ENCODE peak calls at places on chromosome 14, in six cellular contexts. One of them, this sample, is unnamed.

GRCh38 chr14:55077691-55078151 is 26.3 kb downstream of the MAPK1IP1L start:
- DNase-seq in esophagus squamous epithelium: no peak
- DNase-seq in stomach: peak; percentile 79
- DNase-seq in lower leg skin: peak; percentile 62
- DNase-seq in IMR-90: peak; percentile 32
- DNase-seq in gastrocnemius medialis: no peak
- DNase-seq in this sample: peak; percentile 87

GRCh38 chr14:78530078-78530477 is 359.9 kb downstream of the NRXN3 start:
- DNase-seq in stomach: no peak
- DNase-seq in esophagus squamous epithelium: no peak
- DNase-seq in IMR-90: no peak
- DNase-seq in lower leg skin: no peak
- DNase-seq in gastrocnemius medialis: no peak
- DNase-seq in this sample: no peak

GRCh38 chr14:64572721-64573508 is 23.2 kb downstream of the PPP1R36 start:
- DNase-seq in gastrocnemius medialis: no peak
- DNase-seq in lower leg skin: no peak
- DNase-seq in stomach: no peak
- DNase-seq in IMR-90: peak; percentile 65
- DNase-seq in esophagus squamous epithelium: no peak
- DNase-seq in this sample: no peak

GRCh38 chr14:105471823-105472495 is 2.7 kb upstream of the CRIP2 start:
- DNase-seq in gastrocnemius medialis: no peak
- DNase-seq in esophagus squamous epithelium: no peak
- DNase-seq in stomach: no peak
- DNase-seq in lower leg skin: no peak
- DNase-seq in IMR-90: no peak
- DNase-seq in this sample: no peak

GRCh38 chr14:103594265-103594664 is 31.5 kb downstream of the COA8 start:
- DNase-seq in stomach: no peak
- DNase-seq in gastrocnemius medialis: no peak
- DNase-seq in esophagus squamous epithelium: no peak
- DNase-seq in IMR-90: peak; percentile 74
- DNase-seq in lower leg skin: no peak
- DNase-seq in this sample: peak; percentile 81

GRCh38 chr14:100526632-100527031 is 60.6 kb downstream of the BEGAIN start:
- DNase-seq in lower leg skin: no peak
- DNase-seq in IMR-90: peak; percentile 18
- DNase-seq in esophagus squamous epithelium: no peak
- DNase-seq in gastrocnemius medialis: no peak
- DNase-seq in stomach: peak; percentile 23
- DNase-seq in this sample: no peak

GRCh38 chr14:33163109-33163508 is 224.4 kb downstream of the NPAS3 start:
- DNase-seq in esophagus squamous epithelium: no peak
- DNase-seq in lower leg skin: no peak
- DNase-seq in gastrocnemius medialis: no peak
- DNase-seq in IMR-90: no peak
- DNase-seq in stomach: no peak
- DNase-seq in this sample: no peak

GRCh38 chr14:93799617-93800016 is 11.3 kb upstream of the PRIMA1 start:
- DNase-seq in esophagus squamous epithelium: no peak
- DNase-seq in stomach: no peak
- DNase-seq in lower leg skin: no peak
- DNase-seq in IMR-90: no peak
- DNase-seq in gastrocnemius medialis: no peak
- DNase-seq in this sample: no peak

GRCh38 chr14:65423986-65424385 is 11.5 kb downstream of the FUT8 start:
- DNase-seq in esophagus squamous epithelium: no peak
- DNase-seq in lower leg skin: no peak
- DNase-seq in IMR-90: no peak
- DNase-seq in gastrocnemius medialis: no peak
- DNase-seq in stomach: no peak
- DNase-seq in this sample: no peak

GRCh38 chr14:33933386-33933934 is 17.4 kb downstream of the EGLN3 start:
- DNase-seq in IMR-90: no peak
- DNase-seq in lower leg skin: no peak
- DNase-seq in esophagus squamous epithelium: no peak
- DNase-seq in stomach: no peak
- DNase-seq in gastrocnemius medialis: no peak
- DNase-seq in this sample: no peak

GRCh38 chr14:36915089-36915488 is 253.4 kb downstream of the PAX9 start:
- DNase-seq in IMR-90: no peak
- DNase-seq in stomach: no peak
- DNase-seq in lower leg skin: no peak
- DNase-seq in gastrocnemius medialis: no peak
- DNase-seq in esophagus squamous epithelium: no peak
- DNase-seq in this sample: no peak

GRCh38 chr14:28751467-28752058 is 15.0 kb upstream of the FOXG1 start:
- DNase-seq in esophagus squamous epithelium: no peak
- DNase-seq in lower leg skin: no peak
- DNase-seq in gastrocnemius medialis: no peak
- DNase-seq in stomach: peak; percentile 39
- DNase-seq in IMR-90: peak; percentile 49
- DNase-seq in this sample: no peak

GRCh38 chr14:94770815-94771190 is 890 bp upstream of the GSC start:
- DNase-seq in stomach: no peak
- DNase-seq in gastrocnemius medialis: no peak
- DNase-seq in lower leg skin: no peak
- DNase-seq in IMR-90: no peak
- DNase-seq in esophagus squamous epithelium: no peak
- DNase-seq in this sample: no peak

GRCh38 chr14:55556929-55557623 is 22.9 kb upstream of the KTN1 start:
- DNase-seq in lower leg skin: peak; percentile 58
- DNase-seq in stomach: peak; percentile 89
- DNase-seq in IMR-90: peak; percentile 84
- DNase-seq in gastrocnemius medialis: peak; percentile 79
- DNase-seq in esophagus squamous epithelium: no peak
- DNase-seq in this sample: peak; percentile 93

GRCh38 chr14:52286659-52287649 is 19.5 kb downstream of the PTGDR start:
- DNase-seq in gastrocnemius medialis: no peak
- DNase-seq in stomach: no peak
- DNase-seq in lower leg skin: no peak
- DNase-seq in esophagus squamous epithelium: no peak
- DNase-seq in IMR-90: peak; percentile 21
- DNase-seq in this sample: no peak

GRCh38 chr14:99320105-99320572 is 48.1 kb upstream of the BCL11B start:
- DNase-seq in esophagus squamous epithelium: no peak
- DNase-seq in gastrocnemius medialis: no peak
- DNase-seq in lower leg skin: no peak
- DNase-seq in stomach: peak; percentile 55
- DNase-seq in IMR-90: peak; percentile 8
- DNase-seq in this sample: peak; percentile 14

GRCh38 chr14:89351958-89352404 is 65.1 kb downstream of the FOXN3 start:
- DNase-seq in esophagus squamous epithelium: no peak
- DNase-seq in lower leg skin: no peak
- DNase-seq in gastrocnemius medialis: no peak
- DNase-seq in IMR-90: no peak
- DNase-seq in stomach: no peak
- DNase-seq in this sample: no peak

GRCh38 chr14:89349196-89350008 is 67.6 kb downstream of the FOXN3 start:
- DNase-seq in esophagus squamous epithelium: no peak
- DNase-seq in gastrocnemius medialis: peak; percentile 95
- DNase-seq in IMR-90: no peak
- DNase-seq in lower leg skin: no peak
- DNase-seq in stomach: peak; percentile 52
- DNase-seq in this sample: no peak

GRCh38 chr14:89348726-89349125 is 68.3 kb downstream of the FOXN3 start:
- DNase-seq in esophagus squamous epithelium: no peak
- DNase-seq in gastrocnemius medialis: no peak
- DNase-seq in IMR-90: no peak
- DNase-seq in stomach: no peak
- DNase-seq in lower leg skin: no peak
- DNase-seq in this sample: no peak

GRCh38 chr14:89352976-89353817 is 63.8 kb downstream of the FOXN3 start:
- DNase-seq in gastrocnemius medialis: no peak
- DNase-seq in stomach: no peak
- DNase-seq in IMR-90: no peak
- DNase-seq in lower leg skin: no peak
- DNase-seq in esophagus squamous epithelium: no peak
- DNase-seq in this sample: no peak

GRCh38 chr14:89351364-89351957 is 65.6 kb downstream of the FOXN3 start:
- DNase-seq in IMR-90: peak; percentile 42
- DNase-seq in stomach: peak; percentile 76
- DNase-seq in gastrocnemius medialis: no peak
- DNase-seq in lower leg skin: no peak
- DNase-seq in esophagus squamous epithelium: no peak
- DNase-seq in this sample: no peak
- H3K4me3 ChIP-seq in IMR-90: no peak overlapping the region
- H3K4me3 ChIP-seq in stomach: peak overlapping the region; percentile 3
- H3K4me3 ChIP-seq in gastrocnemius medialis: no peak overlapping the region
- H3K4me3 ChIP-seq in lower leg skin: no peak overlapping the region
- H3K4me3 ChIP-seq in esophagus squamous epithelium: no peak overlapping the region
- H3K4me3 ChIP-seq in this sample: no peak overlapping the region

GRCh38 chr14:74954232-74954946 is 1.0 kb downstream of the PGF start:
- DNase-seq in esophagus squamous epithelium: no peak
- DNase-seq in gastrocnemius medialis: no peak
- DNase-seq in stomach: no peak
- DNase-seq in IMR-90: no peak
- DNase-seq in lower leg skin: no peak
- DNase-seq in this sample: no peak

GRCh38 chr14:74956000-74956279 is 543 bp upstream of the PGF start:
- DNase-seq in gastrocnemius medialis: no peak
- DNase-seq in stomach: no peak
- DNase-seq in esophagus squamous epithelium: no peak
- DNase-seq in lower leg skin: no peak
- DNase-seq in IMR-90: no peak
- DNase-seq in this sample: no peak

GRCh38 chr14:74954947-74955228 is 509 bp downstream of the PGF start:
- DNase-seq in IMR-90: no peak
- DNase-seq in lower leg skin: no peak
- DNase-seq in gastrocnemius medialis: no peak
- DNase-seq in esophagus squamous epithelium: no peak
- DNase-seq in stomach: no peak
- DNase-seq in this sample: no peak

GRCh38 chr14:74956280-74957072 is 1.1 kb upstream of the PGF start:
- DNase-seq in stomach: no peak
- DNase-seq in lower leg skin: no peak
- DNase-seq in IMR-90: no peak
- DNase-seq in gastrocnemius medialis: no peak
- DNase-seq in esophagus squamous epithelium: no peak
- DNase-seq in this sample: no peak

GRCh38 chr14:74955229-74955999 is at the start of gene PGF:
- DNase-seq in stomach: peak; percentile 74
- DNase-seq in esophagus squamous epithelium: no peak
- DNase-seq in gastrocnemius medialis: peak; percentile 47
- DNase-seq in lower leg skin: no peak
- DNase-seq in IMR-90: no peak
- DNase-seq in this sample: no peak
- TF ChIP-seq POLR2A in stomach: no peak
- TF ChIP-seq POLR2A in esophagus squamous epithelium: no peak
- TF ChIP-seq POLR2A in gastrocnemius medialis: peak; percentile 51
- TF ChIP-seq POLR2A in lower leg skin: no peak
- TF ChIP-seq POLR2A in IMR-90: no peak
- TF ChIP-seq POLR2A in this sample: no peak

GRCh38 chr14:83463500-83464098 is 1929.9 kb upstream of the SEL1L start:
- DNase-seq in stomach: peak; percentile 29
- DNase-seq in lower leg skin: peak; percentile 15
- DNase-seq in IMR-90: peak; percentile 70
- DNase-seq in gastrocnemius medialis: no peak
- DNase-seq in esophagus squamous epithelium: no peak
- DNase-seq in this sample: no peak
- TF ChIP-seq CTCF in stomach: no peak
- TF ChIP-seq CTCF in lower leg skin: no peak
- TF ChIP-seq CTCF in IMR-90: peak; percentile 73
- TF ChIP-seq CTCF in gastrocnemius medialis: no peak
- TF ChIP-seq CTCF in esophagus squamous epithelium: peak; percentile 41
- TF ChIP-seq CTCF in this sample: peak; percentile 25

DNA sequence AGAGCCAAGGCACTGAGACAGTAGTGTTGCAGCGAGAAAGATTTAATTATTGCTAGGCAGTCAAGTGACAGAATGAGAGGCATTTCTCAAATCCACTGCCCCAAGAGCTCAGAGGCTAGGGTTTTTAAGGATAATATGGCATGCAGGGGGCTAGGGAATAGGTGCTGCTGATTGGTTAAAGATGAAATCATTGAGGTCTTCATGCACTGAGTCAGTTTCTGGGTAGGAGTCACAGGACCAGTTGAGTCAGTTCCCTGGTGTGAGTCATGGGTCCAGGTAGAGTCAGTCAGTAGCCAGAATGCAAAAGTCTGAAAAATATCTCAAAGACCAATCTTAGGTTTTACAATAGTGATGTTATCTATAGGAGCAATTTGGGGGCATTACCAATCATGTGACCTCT is 323.8 kb downstream of the RGS6 start:
- DNase-seq in gastrocnemius medialis: no peak
- DNase-seq in IMR-90: no peak
- DNase-seq in stomach: no peak
- DNase-seq in esophagus squamous epithelium: no peak
- DNase-seq in lower leg skin: no peak
- DNase-seq in this sample: no peak
- H3K4me3 ChIP-seq in gastrocnemius medialis: no peak overlapping the region
- H3K4me3 ChIP-seq in IMR-90: no peak overlapping the region
- H3K4me3 ChIP-seq in stomach: no peak overlapping the region
- H3K4me3 ChIP-seq in esophagus squamous epithelium: no peak overlapping the region
- H3K4me3 ChIP-seq in lower leg skin: no peak overlapping the region
- H3K4me3 ChIP-seq in this sample: no peak overlapping the region

DNA sequence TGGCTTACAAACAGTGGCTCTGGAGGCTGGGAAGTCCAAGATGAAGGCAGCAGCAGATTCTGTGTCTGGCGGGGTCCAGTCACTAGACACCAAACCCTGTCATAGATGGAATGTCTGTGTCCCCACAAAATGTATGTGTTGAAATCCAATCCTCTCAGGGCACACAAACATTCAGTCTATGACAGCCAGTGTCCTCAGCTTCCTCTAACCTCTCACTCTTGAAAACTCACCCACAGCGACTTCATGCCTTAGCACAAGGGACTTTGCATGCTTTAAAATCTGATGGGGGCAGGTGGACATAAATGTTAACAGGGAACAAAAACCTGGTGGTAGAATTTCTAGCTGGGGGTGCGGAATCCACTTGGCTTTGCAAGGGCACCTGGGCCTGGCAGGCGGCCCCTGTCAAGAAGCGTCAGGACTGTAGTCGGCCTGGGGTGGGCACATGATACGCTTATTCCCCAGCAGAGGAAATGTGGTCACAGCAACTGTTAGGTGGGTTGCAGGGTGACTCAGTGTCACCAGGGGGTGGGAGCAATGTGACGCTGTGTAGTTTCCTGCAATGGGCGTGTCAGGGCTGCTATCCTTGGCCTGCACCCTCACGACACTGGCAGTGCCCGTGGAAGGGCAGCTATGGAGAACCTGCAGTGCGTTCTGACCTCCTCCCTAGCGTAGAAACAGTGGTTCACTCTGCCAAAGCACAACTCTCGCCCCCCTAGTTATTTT is 17.7 kb downstream of the RIN3 start:
- DNase-seq in stomach: no peak
- DNase-seq in gastrocnemius medialis: no peak
- DNase-seq in lower leg skin: no peak
- DNase-seq in IMR-90: no peak
- DNase-seq in esophagus squamous epithelium: no peak
- DNase-seq in this sample: no peak
- TF ChIP-seq POLR2A in stomach: no peak
- TF ChIP-seq POLR2A in gastrocnemius medialis: no peak
- TF ChIP-seq POLR2A in lower leg skin: no peak
- TF ChIP-seq POLR2A in IMR-90: no peak
- TF ChIP-seq POLR2A in esophagus squamous epithelium: no peak
- TF ChIP-seq POLR2A in this sample: no peak

This sample was measured in breast epithelium.